ENCODE peak calls at places on chromosomes 12 and 14, in eight cellular contexts. O is GM23338, K is GM23248, V is A673, A is HepG2, U is hepatocyte, E is mammary epithelial cell, R is HCT116. H is an unnamed sample.

GRCh38 chr12:31517994-31518393 is 72.9 kb downstream of the DENND5B start:
- DNase-seq in U (no peak), E (no peak), A (no peak), R (no peak), O (no peak), V (no peak), K (peak; percentile 30), H (no peak)

GRCh38 chr12:124440031-124440626 is 127.3 kb downstream of the NCOR2 start:
- DNase-seq in A (no peak), R (no peak), O (no peak), V (no peak), E (no peak), U (no peak), K (no peak), H (no peak)

GRCh38 chr12:28563286-28563685 is 373.0 kb downstream of the CCDC91 start:
- DNase-seq in R (no peak), V (no peak), U (no peak), O (no peak), A (no peak), E (no peak), K (peak; percentile 64), H (no peak)

GRCh38 chr12:127393896-127394295 is 873.1 kb upstream of the TMEM132C start:
- DNase-seq in K (peak; percentile 97), R (no peak), A (no peak), O (no peak), E (peak; percentile 86), U (no peak), V (peak; percentile 60), H (no peak)

GRCh38 chr14:75176142-75176820 is at the start of gene TMED10:
- DNase-seq in O (peak; percentile 96), K (peak; percentile 94), U (peak; percentile 93), A (peak; percentile 81), E (peak; percentile 84), V (peak; percentile 94), R (peak; percentile 78), H (peak; percentile 46)

GRCh38 chr12:10562306-10562933 is 51.0 kb downstream of the MAGOHB start:
- DNase-seq in K (peak; percentile 53), E (peak; percentile 20), O (peak; percentile 44), R (peak; percentile 48), A (peak; percentile 16), U (peak; percentile 32), V (peak; percentile 47), H (no peak)

GRCh38 chr12:88111074-88111652 is 30.7 kb downstream of the CEP290 start:
- DNase-seq in O (peak; percentile 57), K (peak; percentile 72), E (peak; percentile 48), R (peak; percentile 38), U (peak; percentile 44), A (peak; percentile 24), V (peak; percentile 49), H (peak; percentile 5)

GRCh38 chr12:93177208-93178153 is 200.2 kb upstream of the NUDT4 start:
- DNase-seq in V (no peak), E (no peak), R (no peak), K (peak; percentile 5), O (no peak), U (peak; percentile 45), A (peak; percentile 30), H (no peak)

GRCh38 chr12:130574402-130574801 is 141.7 kb downstream of the RIMBP2 start:
- DNase-seq in U (no peak), A (no peak), E (no peak), V (no peak), O (no peak), R (no peak), K (no peak), H (no peak)

DNA sequence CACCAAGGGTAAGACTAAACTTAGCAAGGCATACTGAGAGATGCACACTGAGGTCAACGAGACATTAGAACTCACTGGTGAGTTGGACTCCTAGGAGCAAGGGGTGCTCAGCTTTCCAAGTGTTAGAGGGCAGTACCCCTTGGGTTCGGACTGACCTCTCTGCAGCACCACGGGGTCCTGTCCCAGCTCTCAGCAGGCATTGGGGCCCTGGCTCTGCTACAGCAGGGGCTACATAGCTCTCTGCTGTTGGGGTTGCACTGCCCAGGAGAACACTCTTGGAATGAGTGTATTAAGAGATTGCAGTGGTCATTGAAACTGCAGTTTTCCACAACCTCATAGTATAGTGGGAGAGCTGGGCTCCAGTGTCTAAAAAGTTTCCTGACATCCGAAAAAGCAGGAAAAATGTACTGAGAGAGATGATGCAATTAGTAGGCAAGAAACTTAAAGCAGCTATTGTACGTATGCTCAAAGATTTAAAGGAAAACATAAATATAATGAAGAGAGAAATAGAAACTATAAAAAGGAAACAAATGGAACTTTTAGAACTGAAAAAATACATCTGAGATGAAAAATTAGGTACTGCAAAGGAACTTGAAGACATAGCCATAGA is 132.5 kb upstream of the MAX start:
- DNase-seq in V (no peak), U (no peak), E (no peak), R (no peak), K (no peak), O (no peak), A (no peak), H (no peak)
- TF ChIP-seq EZH2 in V (no peak), U (no peak), E (no peak), R (no peak), K (no peak), O (no peak), A (no peak), H (no peak)

DNA sequence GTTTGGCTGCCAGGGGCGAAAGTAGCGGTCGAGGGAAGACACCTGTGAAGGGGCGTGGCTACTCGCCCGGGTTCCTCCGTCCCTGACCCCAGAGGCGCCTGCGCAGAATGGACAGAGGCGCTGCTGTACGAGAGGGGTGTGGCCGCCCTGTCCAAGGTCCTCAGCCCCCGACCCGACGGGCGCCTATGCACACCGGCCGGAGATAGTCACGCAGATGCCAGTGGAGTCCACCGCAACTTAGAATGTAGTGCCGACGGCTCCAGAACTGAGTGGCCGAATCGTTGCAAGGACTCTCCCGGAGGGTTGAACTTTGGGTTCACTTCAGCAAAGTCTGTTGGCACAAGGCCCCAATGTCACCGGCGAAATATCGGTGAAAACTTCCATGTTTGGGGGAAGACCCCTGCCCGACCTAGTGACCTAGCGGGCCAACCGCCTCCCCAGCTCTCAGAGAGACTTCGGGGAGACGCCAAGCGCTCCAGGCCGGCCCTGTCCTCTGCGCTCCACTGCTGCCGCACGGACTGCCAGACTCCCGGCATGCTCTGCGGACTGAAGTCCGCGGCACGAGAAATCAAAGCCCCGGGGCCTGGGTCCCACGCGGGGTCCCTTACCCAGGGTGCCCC is 539 bp upstream of the RNU6-7 start:
- DNase-seq in E (peak; percentile 73), O (peak; percentile 98), R (no peak), V (peak; percentile 85), K (peak; percentile 64), U (peak; percentile 96), A (peak; percentile 98), H (peak; percentile 2)
- TF ChIP-seq EZH2 in E (no peak), O (no peak), R (no peak), V (no peak), K (no peak), U (no peak), A (no peak), H (no peak)

GRCh38 chr14:98161366-98161765 is 1110.6 kb downstream of the BCL11B start:
- DNase-seq in R (no peak), V (no peak), E (peak; percentile 26), O (no peak), A (no peak), K (no peak), U (no peak), H (peak; percentile 1)

GRCh38 chr14:98167253-98167652 is 1104.7 kb downstream of the BCL11B start:
- DNase-seq in E (no peak), R (no peak), A (no peak), U (no peak), O (no peak), K (no peak), V (no peak), H (no peak)

GRCh38 chr14:98163285-98163741 is 1108.7 kb downstream of the BCL11B start:
- DNase-seq in E (no peak), A (no peak), R (no peak), O (peak; percentile 46), V (no peak), K (no peak), U (no peak), H (no peak)

GRCh38 chr14:98160901-98161300 is 1111.1 kb downstream of the BCL11B start:
- DNase-seq in U (no peak), V (no peak), K (no peak), A (no peak), O (no peak), E (peak; percentile 5), R (no peak), H (no peak)

GRCh38 chr14:98162829-98163228 is 1109.2 kb downstream of the BCL11B start:
- DNase-seq in A (no peak), V (no peak), E (no peak), R (no peak), O (no peak), K (no peak), U (no peak), H (no peak)
- TF ChIP-seq EZH2 in A (no peak), V (no peak), E (no peak), R (no peak), O (no peak), K (no peak), U (no peak), H (no peak)

DNA sequence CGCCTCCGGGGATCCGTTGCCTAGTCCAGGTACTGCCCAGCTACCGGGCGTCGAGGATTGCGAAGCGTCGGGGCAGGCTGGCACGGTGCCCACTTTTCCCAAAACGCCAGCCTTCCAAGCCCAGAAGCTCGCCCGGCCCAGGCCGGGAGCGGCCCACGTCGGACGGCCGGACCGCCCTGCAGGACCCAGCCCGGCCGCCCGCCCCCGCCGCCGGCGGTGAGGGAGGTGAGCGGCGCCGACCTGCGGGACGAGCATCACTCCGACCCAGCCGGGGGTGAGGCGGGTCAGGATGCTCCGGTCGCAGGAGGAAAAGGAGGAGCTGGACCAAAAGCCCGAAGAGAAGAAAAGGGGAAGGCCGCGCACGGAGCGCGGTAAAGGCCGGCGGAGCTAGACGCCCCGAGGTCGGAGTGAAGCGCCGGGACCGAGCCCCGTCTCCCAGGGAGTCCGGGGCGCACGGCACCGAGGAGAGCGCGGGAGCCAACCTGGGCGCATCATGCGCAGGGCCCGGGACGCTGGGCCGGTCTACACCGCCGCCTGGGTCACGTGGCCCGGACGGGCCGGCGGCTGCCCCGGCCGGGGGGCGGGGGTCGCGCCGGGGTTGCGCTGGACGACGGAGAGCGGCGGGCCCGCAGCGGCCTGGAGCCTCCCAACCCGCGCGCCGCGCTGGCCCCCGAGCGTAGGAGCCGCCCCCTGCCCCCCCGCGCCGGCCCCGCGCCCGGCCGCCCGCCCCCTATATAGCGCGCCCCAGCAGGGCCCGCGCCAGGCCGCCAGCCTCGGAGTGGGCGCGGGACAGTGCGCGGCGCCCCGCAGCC is at the start of gene AQP5:
- DNase-seq in O (peak; percentile 64), A (no peak), V (no peak), K (peak; percentile 26), U (no peak), E (no peak), R (no peak), H (no peak)
- TF ChIP-seq EZH2 in O (peak; percentile 59), A (no peak), V (peak; percentile 85), K (peak; percentile 81), U (peak; percentile 83), E (no peak), R (no peak), H (peak; percentile 97)

GRCh38 chr14:77145975-77146740 is 4.6 kb upstream of the ZDHHC22 start:
- DNase-seq in E (no peak), K (no peak), U (no peak), A (no peak), V (no peak), O (no peak), R (no peak), H (no peak)
- TF ChIP-seq EZH2 in E (no peak), K (no peak), U (no peak), A (no peak), V (no peak), O (no peak), R (no peak), H (no peak)

GRCh38 chr12:52261211-52261484 is 13.3 kb upstream of the KRT86 start:
- DNase-seq in O (no peak), A (no peak), R (no peak), V (no peak), K (no peak), E (no peak), U (no peak), H (no peak)
- TF ChIP-seq EZH2 in O (no peak), A (no peak), R (no peak), V (no peak), K (no peak), E (no peak), U (no peak), H (no peak)